ENCODE peak calls at places on chromosomes 11 and 22, in four cellular contexts. P, Q, D and E are unnamed samples.

GRCh38 chr11:40819230-40819629 is 640.2 kb downstream of the LRRC4C start:
- DNase-seq in P (no peak), Q (no peak), D (no peak), E (no peak)

GRCh38 chr11:19426719-19427066 is 185.9 kb upstream of the E2F8 start:
- DNase-seq in P (no peak), Q (no peak), D (peak), E (peak)

GRCh38 chr22:32723632-32724031 is 77.9 kb upstream of the TIMP3 start:
- DNase-seq in P (peak), Q (no peak), D (peak), E (peak)

GRCh38 chr11:95108159-95108611 is 18.5 kb downstream of the ENDOD1 start:
- DNase-seq in P (peak), Q (no peak), D (peak), E (peak)

GRCh38 chr22:35930933-35931332 is 97.7 kb downstream of the RBFOX2 start:
- DNase-seq in P (peak), Q (no peak), D (peak), E (peak)

GRCh38 chr11:132824642-132825041 is 707.7 kb downstream of the OPCML start:
- DNase-seq in P (no peak), Q (peak), D (no peak), E (no peak)

GRCh38 chr22:43109921-43110443 is 568 bp upstream of the BIK start:
- DNase-seq in P (peak), Q (no peak), D (no peak), E (no peak)

GRCh38 chr11:59221438-59221837 is 8.7 kb upstream of the MPEG1 start:
- DNase-seq in P (peak), Q (no peak), D (peak), E (peak)

GRCh38 chr22:47154621-47155081 is 392.2 kb downstream of the TBC1D22A start:
- DNase-seq in P (peak), Q (no peak), D (peak), E (peak)

GRCh38 chr22:21613553-21614233 is 16.1 kb downstream of the YDJC start:
- DNase-seq in P (no peak), Q (no peak), D (no peak), E (no peak)

GRCh38 chr11:72410956-72411355 is 23.4 kb downstream of the CLPB start:
- DNase-seq in P (no peak), Q (no peak), D (no peak), E (no peak)

GRCh38 chr11:80086496-80087055 is 645.7 kb upstream of the TENM4 start:
- DNase-seq in P (no peak), Q (no peak), D (no peak), E (no peak)

GRCh38 chr11:70569173-70569890 is 171.0 kb downstream of the CTTN start:
- DNase-seq in P (no peak), Q (no peak), D (no peak), E (no peak)

GRCh38 chr11:61142424-61142823 is 18.8 kb downstream of the VPS37C start:
- DNase-seq in P (peak), Q (no peak), D (no peak), E (peak)

GRCh38 chr11:110434952-110435779 is 5.4 kb downstream of the FDX1 start:
- DNase-seq in P (peak), Q (no peak), D (no peak), E (no peak)

GRCh38 chr11:17734418-17734911 is at the start of gene KCNC1:
- DNase-seq in P (peak), Q (no peak), D (peak), E (peak)

GRCh38 chr22:47175151-47175760 is 412.8 kb downstream of the TBC1D22A start:
- DNase-seq in P (peak), Q (no peak), D (no peak), E (peak)

GRCh38 chr11:10415817-10416392 is 39.2 kb upstream of the AMPD3 start:
- DNase-seq in P (no peak), Q (no peak), D (no peak), E (no peak)

GRCh38 chr11:1129143-1129665 is 28.5 kb upstream of the MUC5AC start:
- DNase-seq in P (no peak), Q (no peak), D (no peak), E (no peak)

GRCh38 chr11:11640996-11641395 is 19.2 kb upstream of the GALNT18 start:
- DNase-seq in P (no peak), Q (peak), D (no peak), E (no peak)

GRCh38 chr11:130631119-130631518 is 182.7 kb downstream of the ADAMTS15 start:
- DNase-seq in P (peak), Q (no peak), D (peak), E (peak)

GRCh38 chr11:121451178-121451981 is 734 bp upstream of the SORL1 start:
- DNase-seq in P (no peak), Q (no peak), D (no peak), E (no peak)

GRCh38 chr11:120612363-120613263 is 101.1 kb downstream of the GRIK4 start:
- DNase-seq in P (peak), Q (no peak), D (peak), E (peak)

GRCh38 chr22:30310881-30311771 is 15.6 kb downstream of the TBC1D10A start:
- DNase-seq in P (peak), Q (peak), D (peak), E (peak)

GRCh38 chr11:6531267-6531752 is 34.2 kb downstream of the DNHD1 start:
- DNase-seq in P (peak), Q (no peak), D (peak), E (peak)

GRCh38 chr11:2584812-2585565 is 114.8 kb downstream of the KCNQ1OT1 start:
- DNase-seq in P (no peak), Q (peak), D (no peak), E (no peak)

GRCh38 chr11:61632096-61632495 is 48.1 kb upstream of the DAGLA start:
- DNase-seq in P (no peak), Q (no peak), D (no peak), E (no peak)

GRCh38 chr11:19455731-19456130 is 215.0 kb upstream of the E2F8 start:
- DNase-seq in P (peak), Q (no peak), D (no peak), E (peak)

GRCh38 chr22:19641983-19642451 is 72.3 kb upstream of the SEPTIN5 start:
- DNase-seq in P (no peak), Q (no peak), D (no peak), E (no peak)

GRCh38 chr22:47296405-47297260 is 534.2 kb downstream of the TBC1D22A start:
- DNase-seq in P (peak), Q (peak), D (no peak), E (no peak)

GRCh38 chr11:30329150-30329940 is 6.4 kb downstream of the ARL14EP start:
- DNase-seq in P (peak), Q (no peak), D (no peak), E (peak)

GRCh38 chr11:134339756-134340155 is 8.0 kb downstream of the GLB1L2 start:
- DNase-seq in P (no peak), Q (no peak), D (no peak), E (no peak)

GRCh38 chr11:65504671-65505433 is 6.0 kb downstream of the MALAT1 start:
- DNase-seq in P (peak), Q (no peak), D (peak), E (peak)

GRCh38 chr11:13118194-13118593 is 109.1 kb downstream of the RASSF10 start:
- DNase-seq in P (peak), Q (peak), D (peak), E (peak)

GRCh38 chr11:133388975-133389568 is 143.2 kb downstream of the OPCML start:
- DNase-seq in P (no peak), Q (peak), D (no peak), E (no peak)